ENCODE peak calls at places on chromosomes 12 and 14, in seven cellular contexts. One of them, this sample, is unnamed.

GRCh38 chr14:69712637-69713088 is 54.3 kb upstream of the SRSF5 start:
- DNase-seq in fibroblast of lung: no peak
- DNase-seq in mammary epithelial cell: peak; percentile 73
- DNase-seq in H9: peak; percentile 73
- DNase-seq in endothelial cell of umbilical vein: peak; percentile 41
- DNase-seq in neural progenitor cell: peak; percentile 43
- DNase-seq in PC-3: no peak
- DNase-seq in this sample: no peak

GRCh38 chr12:63319386-63319785 is 168.4 kb upstream of the AVPR1A start:
- DNase-seq in H9: no peak
- DNase-seq in neural progenitor cell: no peak
- DNase-seq in PC-3: peak; percentile 81
- DNase-seq in mammary epithelial cell: peak; percentile 94
- DNase-seq in endothelial cell of umbilical vein: no peak
- DNase-seq in fibroblast of lung: no peak
- DNase-seq in this sample: peak; percentile 13

GRCh38 chr12:22275847-22276246 is 58.7 kb downstream of the ST8SIA1 start:
- DNase-seq in fibroblast of lung: peak; percentile 100
- DNase-seq in endothelial cell of umbilical vein: peak; percentile 58
- DNase-seq in mammary epithelial cell: peak; percentile 97
- DNase-seq in H9: peak; percentile 63
- DNase-seq in neural progenitor cell: no peak
- DNase-seq in PC-3: peak; percentile 95
- DNase-seq in this sample: peak; percentile 98

GRCh38 chr12:5432011-5432400 is at the start of gene NTF3:
- DNase-seq in fibroblast of lung: peak; percentile 51
- DNase-seq in PC-3: no peak
- DNase-seq in endothelial cell of umbilical vein: no peak
- DNase-seq in H9: peak; percentile 69
- DNase-seq in mammary epithelial cell: no peak
- DNase-seq in neural progenitor cell: peak; percentile 79
- DNase-seq in this sample: peak; percentile 23

GRCh38 chr12:123807670-123808069 is 45.6 kb downstream of the DNAH10 start:
- DNase-seq in PC-3: no peak
- DNase-seq in fibroblast of lung: peak; percentile 19
- DNase-seq in H9: no peak
- DNase-seq in mammary epithelial cell: no peak
- DNase-seq in neural progenitor cell: no peak
- DNase-seq in endothelial cell of umbilical vein: no peak
- DNase-seq in this sample: peak; percentile 7

GRCh38 chr12:15227004-15227679 is 5.9 kb upstream of the RERG start:
- DNase-seq in fibroblast of lung: peak; percentile 89
- DNase-seq in endothelial cell of umbilical vein: peak; percentile 55
- DNase-seq in mammary epithelial cell: peak; percentile 36
- DNase-seq in neural progenitor cell: peak; percentile 68
- DNase-seq in H9: peak; percentile 60
- DNase-seq in PC-3: peak; percentile 67
- DNase-seq in this sample: peak; percentile 16

GRCh38 chr12:53483225-53483978 is 15.9 kb downstream of the MAP3K12 start:
- DNase-seq in fibroblast of lung: no peak
- DNase-seq in neural progenitor cell: no peak
- DNase-seq in PC-3: no peak
- DNase-seq in H9: no peak
- DNase-seq in endothelial cell of umbilical vein: no peak
- DNase-seq in mammary epithelial cell: no peak
- DNase-seq in this sample: no peak

GRCh38 chr12:111085100-111085499 is 164.7 kb upstream of the MYL2 start:
- DNase-seq in endothelial cell of umbilical vein: no peak
- DNase-seq in PC-3: no peak
- DNase-seq in H9: no peak
- DNase-seq in neural progenitor cell: peak; percentile 19
- DNase-seq in mammary epithelial cell: no peak
- DNase-seq in fibroblast of lung: no peak
- DNase-seq in this sample: no peak

GRCh38 chr12:57929092-57929830 is 12.1 kb upstream of the ATP23 start:
- DNase-seq in mammary epithelial cell: no peak
- DNase-seq in fibroblast of lung: no peak
- DNase-seq in H9: no peak
- DNase-seq in neural progenitor cell: no peak
- DNase-seq in PC-3: no peak
- DNase-seq in endothelial cell of umbilical vein: peak; percentile 36
- DNase-seq in this sample: no peak

GRCh38 chr14:53389207-53389606 is 236.1 kb upstream of the DDHD1 start:
- DNase-seq in endothelial cell of umbilical vein: peak; percentile 11
- DNase-seq in mammary epithelial cell: peak; percentile 72
- DNase-seq in fibroblast of lung: no peak
- DNase-seq in PC-3: peak; percentile 31
- DNase-seq in neural progenitor cell: no peak
- DNase-seq in H9: no peak
- DNase-seq in this sample: peak; percentile 56

GRCh38 chr12:38669530-38669929 is 235.9 kb downstream of the CPNE8 start:
- DNase-seq in PC-3: no peak
- DNase-seq in mammary epithelial cell: no peak
- DNase-seq in endothelial cell of umbilical vein: no peak
- DNase-seq in fibroblast of lung: no peak
- DNase-seq in neural progenitor cell: peak; percentile 6
- DNase-seq in H9: no peak
- DNase-seq in this sample: no peak

GRCh38 chr14:75562048-75562447 is 16.4 kb upstream of the FLVCR2 start:
- DNase-seq in H9: no peak
- DNase-seq in neural progenitor cell: no peak
- DNase-seq in PC-3: peak; percentile 9
- DNase-seq in mammary epithelial cell: peak; percentile 34
- DNase-seq in fibroblast of lung: no peak
- DNase-seq in endothelial cell of umbilical vein: no peak
- DNase-seq in this sample: no peak

GRCh38 chr12:6606331-6607131 is 648 bp downstream of the CHD4 start:
- DNase-seq in mammary epithelial cell: peak; percentile 24
- DNase-seq in H9: peak; percentile 45
- DNase-seq in endothelial cell of umbilical vein: peak; percentile 40
- DNase-seq in fibroblast of lung: peak; percentile 34
- DNase-seq in PC-3: no peak
- DNase-seq in neural progenitor cell: peak; percentile 56
- DNase-seq in this sample: no peak

GRCh38 chr12:131843527-131843926 is 15.3 kb downstream of the MMP17 start:
- DNase-seq in H9: no peak
- DNase-seq in endothelial cell of umbilical vein: no peak
- DNase-seq in mammary epithelial cell: no peak
- DNase-seq in fibroblast of lung: no peak
- DNase-seq in neural progenitor cell: no peak
- DNase-seq in PC-3: no peak
- DNase-seq in this sample: no peak

GRCh38 chr12:65169311-65170244 is at the start of gene LEMD3:
- DNase-seq in mammary epithelial cell: peak; percentile 97
- DNase-seq in PC-3: peak; percentile 97
- DNase-seq in fibroblast of lung: peak; percentile 87
- DNase-seq in H9: peak; percentile 98
- DNase-seq in endothelial cell of umbilical vein: peak; percentile 88
- DNase-seq in neural progenitor cell: peak; percentile 78
- DNase-seq in this sample: peak; percentile 81

GRCh38 chr12:124454352-124454725 is 113.1 kb downstream of the NCOR2 start:
- DNase-seq in neural progenitor cell: no peak
- DNase-seq in fibroblast of lung: no peak
- DNase-seq in H9: no peak
- DNase-seq in PC-3: no peak
- DNase-seq in mammary epithelial cell: no peak
- DNase-seq in endothelial cell of umbilical vein: no peak
- DNase-seq in this sample: no peak

GRCh38 chr14:86739761-86740160 is 1209.8 kb downstream of the FLRT2 start:
- DNase-seq in fibroblast of lung: no peak
- DNase-seq in mammary epithelial cell: peak; percentile 78
- DNase-seq in H9: no peak
- DNase-seq in PC-3: peak; percentile 6
- DNase-seq in endothelial cell of umbilical vein: no peak
- DNase-seq in neural progenitor cell: no peak
- DNase-seq in this sample: no peak

GRCh38 chr12:591571-592505 is 71.4 kb downstream of the NINJ2 start:
- DNase-seq in PC-3: no peak
- DNase-seq in mammary epithelial cell: no peak
- DNase-seq in neural progenitor cell: no peak
- DNase-seq in fibroblast of lung: no peak
- DNase-seq in H9: no peak
- DNase-seq in endothelial cell of umbilical vein: no peak
- DNase-seq in this sample: no peak

GRCh38 chr14:63632932-63633514 is 8.6 kb downstream of the WDR89 start:
- DNase-seq in PC-3: peak; percentile 71
- DNase-seq in mammary epithelial cell: no peak
- DNase-seq in neural progenitor cell: no peak
- DNase-seq in fibroblast of lung: peak; percentile 46
- DNase-seq in endothelial cell of umbilical vein: peak; percentile 52
- DNase-seq in H9: no peak
- DNase-seq in this sample: no peak

GRCh38 chr12:77847665-77848431 is 17.2 kb downstream of the NAV3 start:
- DNase-seq in PC-3: peak; percentile 91
- DNase-seq in fibroblast of lung: peak; percentile 85
- DNase-seq in H9: no peak
- DNase-seq in neural progenitor cell: no peak
- DNase-seq in endothelial cell of umbilical vein: peak; percentile 90
- DNase-seq in mammary epithelial cell: peak; percentile 96
- DNase-seq in this sample: peak; percentile 97

GRCh38 chr12:56300644-56301464 is 724 bp upstream of the CS start:
- DNase-seq in PC-3: no peak
- DNase-seq in H9: no peak
- DNase-seq in mammary epithelial cell: no peak
- DNase-seq in fibroblast of lung: no peak
- DNase-seq in endothelial cell of umbilical vein: no peak
- DNase-seq in neural progenitor cell: peak; percentile 4
- DNase-seq in this sample: no peak

GRCh38 chr14:63383776-63384367 is 65.1 kb upstream of the GPHB5 start:
- DNase-seq in endothelial cell of umbilical vein: no peak
- DNase-seq in neural progenitor cell: no peak
- DNase-seq in H9: no peak
- DNase-seq in PC-3: no peak
- DNase-seq in fibroblast of lung: no peak
- DNase-seq in mammary epithelial cell: no peak
- DNase-seq in this sample: no peak

GRCh38 chr12:79857675-79858074 is 77.2 kb downstream of the PPP1R12A start:
- DNase-seq in fibroblast of lung: no peak
- DNase-seq in PC-3: no peak
- DNase-seq in neural progenitor cell: no peak
- DNase-seq in endothelial cell of umbilical vein: no peak
- DNase-seq in H9: no peak
- DNase-seq in mammary epithelial cell: no peak
- DNase-seq in this sample: no peak

GRCh38 chr14:91138511-91139359 is 24.9 kb downstream of the DGLUCY start:
- DNase-seq in mammary epithelial cell: peak; percentile 20
- DNase-seq in H9: peak; percentile 41
- DNase-seq in endothelial cell of umbilical vein: peak; percentile 82
- DNase-seq in neural progenitor cell: peak; percentile 31
- DNase-seq in PC-3: peak; percentile 75
- DNase-seq in fibroblast of lung: peak; percentile 38
- DNase-seq in this sample: no peak

GRCh38 chr14:29005647-29006046 is 239.1 kb downstream of the FOXG1 start:
- DNase-seq in neural progenitor cell: no peak
- DNase-seq in mammary epithelial cell: no peak
- DNase-seq in endothelial cell of umbilical vein: no peak
- DNase-seq in PC-3: no peak
- DNase-seq in H9: no peak
- DNase-seq in fibroblast of lung: no peak
- DNase-seq in this sample: no peak

GRCh38 chr14:29007990-29008389 is 241.4 kb downstream of the FOXG1 start:
- DNase-seq in mammary epithelial cell: no peak
- DNase-seq in fibroblast of lung: no peak
- DNase-seq in neural progenitor cell: no peak
- DNase-seq in PC-3: no peak
- DNase-seq in endothelial cell of umbilical vein: no peak
- DNase-seq in H9: no peak
- DNase-seq in this sample: no peak
- H3K9ac ChIP-seq in mammary epithelial cell: no peak overlapping the region
- H3K9ac ChIP-seq in fibroblast of lung: no peak overlapping the region
- H3K9ac ChIP-seq in neural progenitor cell: no peak overlapping the region
- H3K9ac ChIP-seq in PC-3: no peak overlapping the region
- H3K9ac ChIP-seq in endothelial cell of umbilical vein: no peak overlapping the region
- H3K9ac ChIP-seq in H9: no peak overlapping the region
- H3K9ac ChIP-seq in this sample: no peak overlapping the region

DNA sequence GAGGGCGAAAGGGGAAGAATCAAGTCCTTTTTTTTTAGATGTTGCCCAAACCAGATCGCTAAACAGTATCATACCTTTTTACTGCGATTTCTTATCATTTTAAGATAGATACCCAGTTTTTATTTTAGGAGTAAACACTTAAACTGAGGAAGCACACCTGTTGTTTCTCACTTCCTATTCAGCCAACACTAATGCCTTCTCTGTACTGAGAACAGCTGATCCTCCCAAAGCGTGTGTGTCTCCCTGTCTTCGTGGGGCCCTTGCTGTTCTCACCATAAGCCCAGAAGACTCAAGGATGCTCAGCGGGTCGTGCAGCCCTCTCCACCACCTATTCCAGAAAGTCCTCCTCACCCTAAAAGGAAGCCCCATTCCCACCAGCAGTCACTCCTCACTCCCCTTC is 14.8 kb downstream of the PPP2R5C start:
- DNase-seq in neural progenitor cell: no peak
- DNase-seq in fibroblast of lung: no peak
- DNase-seq in endothelial cell of umbilical vein: no peak
- DNase-seq in H9: no peak
- DNase-seq in mammary epithelial cell: no peak
- DNase-seq in PC-3: no peak
- DNase-seq in this sample: no peak
- H3K4me2 ChIP-seq in neural progenitor cell: no peak overlapping the region
- H3K4me2 ChIP-seq in fibroblast of lung: no peak overlapping the region
- H3K4me2 ChIP-seq in endothelial cell of umbilical vein: no peak overlapping the region
- H3K4me2 ChIP-seq in H9: no peak overlapping the region
- H3K4me2 ChIP-seq in mammary epithelial cell: no peak overlapping the region
- H3K4me2 ChIP-seq in PC-3: no peak overlapping the region
- H3K4me2 ChIP-seq in this sample: no peak overlapping the region

GRCh38 chr14:95326987-95327386 is 7.3 kb upstream of the CLMN start:
- DNase-seq in neural progenitor cell: no peak
- DNase-seq in mammary epithelial cell: peak; percentile 42
- DNase-seq in H9: no peak
- DNase-seq in PC-3: no peak
- DNase-seq in fibroblast of lung: no peak
- DNase-seq in endothelial cell of umbilical vein: no peak
- DNase-seq in this sample: no peak
- H3K9ac ChIP-seq in neural progenitor cell: no peak overlapping the region
- H3K9ac ChIP-seq in mammary epithelial cell: no peak overlapping the region
- H3K9ac ChIP-seq in H9: no peak overlapping the region
- H3K9ac ChIP-seq in PC-3: no peak overlapping the region
- H3K9ac ChIP-seq in fibroblast of lung: no peak overlapping the region
- H3K9ac ChIP-seq in endothelial cell of umbilical vein: no peak overlapping the region
- H3K9ac ChIP-seq in this sample: no peak overlapping the region

DNA sequence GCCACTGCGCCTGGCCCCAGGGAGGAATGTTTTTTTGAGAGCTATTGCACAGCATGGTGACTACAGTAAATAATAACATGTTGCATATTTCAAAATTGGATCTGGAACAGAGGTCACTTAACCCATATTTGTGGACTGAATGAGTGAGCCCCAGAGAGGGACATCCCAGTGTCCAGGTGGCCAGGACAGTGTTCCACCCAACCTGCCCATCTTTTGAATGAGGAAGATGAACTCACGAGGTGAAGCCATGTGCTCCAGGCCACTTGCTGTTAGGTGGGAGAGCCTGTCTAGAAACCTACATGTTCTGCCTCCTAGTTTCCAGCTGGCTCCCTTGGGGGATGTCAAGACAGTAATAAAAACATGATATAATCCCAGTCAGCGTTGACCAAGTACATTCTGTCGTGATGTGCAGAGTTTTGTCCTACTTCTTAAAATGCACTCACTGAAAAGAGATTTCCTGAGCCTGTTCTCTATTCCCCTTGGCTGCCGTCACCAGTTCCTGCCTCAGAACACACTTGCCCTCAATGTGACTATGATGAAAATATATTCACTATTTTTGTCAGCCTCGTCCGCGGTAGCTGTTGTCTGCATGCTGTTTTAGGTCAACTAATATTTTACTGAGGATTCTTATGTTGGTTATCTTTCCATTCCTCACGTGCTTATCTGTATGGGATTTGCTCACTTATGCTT is 25.7 kb downstream of the TSPAN9 start:
- DNase-seq in fibroblast of lung: no peak
- DNase-seq in mammary epithelial cell: no peak
- DNase-seq in neural progenitor cell: no peak
- DNase-seq in PC-3: no peak
- DNase-seq in H9: no peak
- DNase-seq in endothelial cell of umbilical vein: no peak
- DNase-seq in this sample: no peak
- H3K4me2 ChIP-seq in fibroblast of lung: no peak overlapping the region
- H3K4me2 ChIP-seq in mammary epithelial cell: no peak overlapping the region
- H3K4me2 ChIP-seq in neural progenitor cell: no peak overlapping the region
- H3K4me2 ChIP-seq in PC-3: no peak overlapping the region
- H3K4me2 ChIP-seq in H9: no peak overlapping the region
- H3K4me2 ChIP-seq in endothelial cell of umbilical vein: no peak overlapping the region
- H3K4me2 ChIP-seq in this sample: no peak overlapping the region